ENCODE peak calls at places on chromosomes 12 and 14, in seven cellular contexts. Q is heart left ventricle, D is body of pancreas, H is cardiac fibroblast, M is neural progenitor cell, S is colonic mucosa, I is IMR-90. E is an unnamed sample.

GRCh38 chr12:116087962-116088361 is 189.5 kb downstream of the MED13L start:
- DNase-seq in Q (no peak), D (no peak), H (no peak), M (no peak), S (no peak), I (no peak), E (no peak)

GRCh38 chr12:1595690-1596347 is 1.4 kb upstream of the FBXL14 start:
- DNase-seq in Q (no peak), D (no peak), H (no peak), M (no peak), S (peak), I (peak), E (peak)

GRCh38 chr12:26473291-26473690 is 277.9 kb downstream of the SSPN start:
- DNase-seq in Q (no peak), D (no peak), H (no peak), M (no peak), S (no peak), I (peak), E (peak)

GRCh38 chr12:58541300-58541690 is 379.0 kb downstream of the LRIG3 start:
- DNase-seq in Q (no peak), D (no peak), H (peak), M (no peak), S (no peak), I (peak), E (no peak)

GRCh38 chr14:74619672-74620131 is 7.7 kb upstream of the LTBP2 start:
- DNase-seq in Q (peak), D (peak), H (peak), M (no peak), S (peak), I (peak), E (peak)

GRCh38 chr12:94615284-94616216 is 34.8 kb downstream of the TMCC3 start:
- DNase-seq in Q (no peak), D (peak), H (peak), M (no peak), S (peak), I (peak), E (peak)

GRCh38 chr14:89254201-89254919 is 162.7 kb downstream of the FOXN3 start:
- DNase-seq in Q (no peak), D (no peak), H (no peak), M (no peak), S (no peak), I (no peak), E (no peak)

GRCh38 chr12:15206831-15207394 is 14.3 kb downstream of the RERG start:
- DNase-seq in Q (no peak), D (no peak), H (no peak), M (no peak), S (no peak), I (no peak), E (no peak)

GRCh38 chr12:21940972-21941521 is at the start of gene ABCC9:
- DNase-seq in Q (peak), D (peak), H (peak), M (peak), S (peak), I (peak), E (peak)

GRCh38 chr14:34833545-34834523 is 41.3 kb downstream of the BAZ1A start:
- DNase-seq in Q (no peak), D (no peak), H (peak), M (no peak), S (no peak), I (no peak), E (no peak)

GRCh38 chr14:52429451-52429850 is 115.3 kb downstream of the PTGER2 start:
- DNase-seq in Q (no peak), D (no peak), H (no peak), M (no peak), S (no peak), I (no peak), E (no peak)

GRCh38 chr12:29895966-29896365 is 112.2 kb upstream of the TMTC1 start:
- DNase-seq in Q (no peak), D (no peak), H (no peak), M (peak), S (no peak), I (no peak), E (no peak)

DNA sequence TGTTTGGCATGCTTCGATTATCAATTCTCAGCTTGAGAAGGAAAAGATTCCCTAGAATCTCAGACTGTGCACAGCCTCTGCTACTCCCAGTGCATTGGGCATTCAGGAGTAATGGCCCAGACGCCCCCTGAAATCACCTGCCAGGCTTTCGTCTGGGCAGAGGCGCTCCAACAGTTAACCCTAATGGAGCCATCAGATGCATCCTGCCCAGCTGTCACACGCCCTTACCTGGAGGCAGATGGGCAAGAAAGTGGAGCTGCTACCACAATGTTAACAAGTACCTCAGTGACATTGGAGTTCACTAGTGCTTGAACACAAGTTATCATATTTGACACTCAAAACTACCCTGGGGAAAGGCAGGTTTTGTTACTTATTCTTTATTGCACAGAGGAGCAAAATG is 957 bp upstream of the LRP6 start:
- DNase-seq in Q (no peak), D (no peak), H (no peak), M (peak), S (peak), I (no peak), E (no peak)
- H3K4me3 ChIP-seq in Q (peak), D (no peak), H (peak), M (peak), S (peak), I (no peak), E (peak)

GRCh38 chr12:113359939-113360748 is 1.8 kb downstream of the PLBD2 start:
- DNase-seq in Q (no peak), D (no peak), H (peak), M (no peak), S (peak), I (no peak), E (peak)
- TF ChIP-seq CTCF in Q (no peak), D (no peak), H (peak), M (peak), S (no peak), I (peak), E (peak)

GRCh38 chr12:132451172-132451835 is 38.6 kb upstream of the FBRSL1 start:
- DNase-seq in Q (peak), D (no peak), H (no peak), M (no peak), S (no peak), I (no peak), E (no peak)

GRCh38 chr12:132448453-132448800 is 41.5 kb upstream of the FBRSL1 start:
- DNase-seq in Q (peak), D (no peak), H (no peak), M (no peak), S (no peak), I (no peak), E (no peak)

GRCh38 chr12:132447731-132448452 is 42.1 kb upstream of the FBRSL1 start:
- DNase-seq in Q (peak), D (no peak), H (no peak), M (no peak), S (no peak), I (no peak), E (no peak)

GRCh38 chr12:132450391-132451171 is 39.4 kb upstream of the FBRSL1 start:
- DNase-seq in Q (peak), D (no peak), H (no peak), M (no peak), S (no peak), I (no peak), E (no peak)

GRCh38 chr12:132449565-132450390 is 40.2 kb upstream of the FBRSL1 start:
- DNase-seq in Q (no peak), D (no peak), H (no peak), M (no peak), S (no peak), I (no peak), E (no peak)
- H3K4me3 ChIP-seq in Q (no peak), D (no peak), H (no peak), M (no peak), S (no peak), I (no peak), E (no peak)

GRCh38 chr12:105083551-105084105 is 630 bp downstream of the ALDH1L2 start:
- DNase-seq in Q (peak), D (peak), H (peak), M (peak), S (peak), I (peak), E (peak)
- TF ChIP-seq CTCF in Q (no peak), D (no peak), H (peak), M (no peak), S (no peak), I (peak), E (peak)

DNA sequence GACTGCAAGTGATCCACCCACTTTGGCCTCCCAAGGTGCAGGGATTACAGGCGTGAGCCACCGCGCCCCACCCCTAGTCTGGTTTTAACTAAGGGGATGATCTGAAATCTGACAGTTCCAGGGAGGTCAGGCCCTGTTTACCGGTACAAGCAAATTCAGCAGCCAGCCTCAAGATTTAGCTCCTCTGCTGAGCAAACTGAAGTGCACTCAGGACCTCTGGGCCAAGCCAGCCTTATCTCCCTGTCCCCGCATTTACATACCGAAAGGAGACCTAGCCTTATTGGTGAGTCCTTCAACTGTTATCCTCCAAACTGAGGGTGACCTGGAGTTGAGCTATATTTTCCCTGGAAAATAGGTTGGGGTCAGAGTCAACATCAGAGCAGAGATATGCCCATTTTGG is 835 bp upstream of the ABHD4 start:
- DNase-seq in Q (no peak), D (no peak), H (no peak), M (no peak), S (no peak), I (no peak), E (no peak)
- H3K4me3 ChIP-seq in Q (no peak), D (no peak), H (no peak), M (peak), S (no peak), I (no peak), E (no peak)

GRCh38 chr12:126051611-126052107 is 986.4 kb downstream of the AACS start:
- DNase-seq in Q (no peak), D (no peak), H (peak), M (no peak), S (no peak), I (no peak), E (peak)
- TF ChIP-seq CTCF in Q (no peak), D (no peak), H (no peak), M (no peak), S (no peak), I (no peak), E (no peak)